ENCODE peak calls at places on chromosomes 16 and 17, in seven cellular contexts. V is GM12891, P is H1, C is K562, U is HepG2, S is GM12878, I is SK-N-SH. A is an unnamed sample.

GRCh38 chr16:11105038-11105903 is 150.7 kb downstream of the SOCS1 start:
- DNase-seq in V (no peak), P (no peak), C (peak; percentile 81), U (peak; percentile 90), S (peak; percentile 86), I (peak; percentile 40), A (peak; percentile 53)

GRCh38 chr17:55089955-55090573 is 121.5 kb downstream of the STXBP4 start:
- DNase-seq in V (peak; percentile 8), P (no peak), C (peak; percentile 32), U (peak; percentile 18), S (peak; percentile 79), I (no peak), A (peak; percentile 5)

GRCh38 chr16:27154573-27155521 is 48.5 kb upstream of the KDM8 start:
- DNase-seq in V (peak; percentile 44), P (peak; percentile 95), C (peak; percentile 87), U (peak; percentile 52), S (no peak), I (peak; percentile 77), A (peak; percentile 54)

GRCh38 chr16:53743149-53743566 is 39.2 kb downstream of the FTO start:
- DNase-seq in V (no peak), P (no peak), C (peak; percentile 25), U (peak; percentile 39), S (no peak), I (no peak), A (no peak)

GRCh38 chr17:47905221-47905733 is 9.2 kb downstream of the SP2 start:
- DNase-seq in V (no peak), P (no peak), C (no peak), U (peak; percentile 52), S (no peak), I (no peak), A (no peak)

GRCh38 chr17:56661906-56662305 is 68.4 kb downstream of the NOG start:
- DNase-seq in V (no peak), P (no peak), C (no peak), U (no peak), S (no peak), I (no peak), A (no peak)

GRCh38 chr16:27726621-27727275 is 176.8 kb downstream of the KATNIP start:
- DNase-seq in V (no peak), P (no peak), C (no peak), U (no peak), S (no peak), I (no peak), A (no peak)

GRCh38 chr17:21359483-21359840 is 16.7 kb upstream of the KCNJ12 start:
- DNase-seq in V (no peak), P (no peak), C (no peak), U (no peak), S (no peak), I (no peak), A (no peak)

GRCh38 chr17:40316571-40317344 is 7.8 kb downstream of the RARA start:
- DNase-seq in V (no peak), P (peak; percentile 74), C (no peak), U (peak; percentile 80), S (no peak), I (peak; percentile 87), A (no peak)
- TF ChIP-seq POLR2AphosphoS5 in V (no peak), P (no peak), C (no peak), U (no peak), S (no peak), I (no peak), A (no peak)

GRCh38 chr17:67492824-67493490 is 115.9 kb downstream of the PITPNC1 start:
- DNase-seq in V (no peak), P (no peak), C (no peak), U (no peak), S (no peak), I (no peak), A (no peak)

GRCh38 chr17:67500261-67500660 is 123.2 kb downstream of the PITPNC1 start:
- DNase-seq in V (no peak), P (no peak), C (no peak), U (no peak), S (no peak), I (no peak), A (no peak)

GRCh38 chr17:67499673-67500072 is 122.6 kb downstream of the PITPNC1 start:
- DNase-seq in V (no peak), P (no peak), C (no peak), U (no peak), S (no peak), I (no peak), A (no peak)

GRCh38 chr17:67493811-67494210 is 116.7 kb downstream of the PITPNC1 start:
- DNase-seq in V (no peak), P (no peak), C (no peak), U (no peak), S (no peak), I (no peak), A (no peak)

DNA sequence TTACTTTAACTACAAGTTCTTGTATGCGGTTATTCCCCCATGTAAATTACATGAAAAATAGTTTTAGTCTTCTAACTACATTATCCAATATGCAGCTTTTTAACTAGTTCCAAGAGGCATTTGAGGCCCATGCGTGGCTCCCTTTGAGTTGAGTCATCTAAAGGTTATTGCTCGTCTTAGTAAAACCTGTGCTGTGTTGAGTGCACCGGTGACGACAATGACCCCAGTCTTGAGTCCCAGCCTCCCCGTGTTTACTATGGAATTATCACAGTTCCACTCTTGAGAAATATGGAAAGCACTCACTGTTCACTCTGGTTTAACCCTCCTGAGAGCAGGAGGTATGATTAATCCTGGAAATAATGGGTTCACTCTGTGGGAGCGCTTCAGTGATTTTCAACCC is 119.2 kb downstream of the PITPNC1 start:
- DNase-seq in V (no peak), P (no peak), C (no peak), U (peak; percentile 28), S (no peak), I (no peak), A (no peak)
- TF ChIP-seq TAF1 in V (no peak), P (no peak), C (no peak), U (no peak), S (no peak), I (no peak), A (no peak)

GRCh38 chr16:84650062-84650991 is 2.0 kb downstream of the KLHL36 start:
- DNase-seq in V (no peak), P (no peak), C (no peak), U (peak; percentile 44), S (no peak), I (no peak), A (no peak)
- TF ChIP-seq POLR2AphosphoS5 in V (no peak), P (no peak), C (no peak), U (no peak), S (peak; percentile 44), I (no peak), A (no peak)

DNA sequence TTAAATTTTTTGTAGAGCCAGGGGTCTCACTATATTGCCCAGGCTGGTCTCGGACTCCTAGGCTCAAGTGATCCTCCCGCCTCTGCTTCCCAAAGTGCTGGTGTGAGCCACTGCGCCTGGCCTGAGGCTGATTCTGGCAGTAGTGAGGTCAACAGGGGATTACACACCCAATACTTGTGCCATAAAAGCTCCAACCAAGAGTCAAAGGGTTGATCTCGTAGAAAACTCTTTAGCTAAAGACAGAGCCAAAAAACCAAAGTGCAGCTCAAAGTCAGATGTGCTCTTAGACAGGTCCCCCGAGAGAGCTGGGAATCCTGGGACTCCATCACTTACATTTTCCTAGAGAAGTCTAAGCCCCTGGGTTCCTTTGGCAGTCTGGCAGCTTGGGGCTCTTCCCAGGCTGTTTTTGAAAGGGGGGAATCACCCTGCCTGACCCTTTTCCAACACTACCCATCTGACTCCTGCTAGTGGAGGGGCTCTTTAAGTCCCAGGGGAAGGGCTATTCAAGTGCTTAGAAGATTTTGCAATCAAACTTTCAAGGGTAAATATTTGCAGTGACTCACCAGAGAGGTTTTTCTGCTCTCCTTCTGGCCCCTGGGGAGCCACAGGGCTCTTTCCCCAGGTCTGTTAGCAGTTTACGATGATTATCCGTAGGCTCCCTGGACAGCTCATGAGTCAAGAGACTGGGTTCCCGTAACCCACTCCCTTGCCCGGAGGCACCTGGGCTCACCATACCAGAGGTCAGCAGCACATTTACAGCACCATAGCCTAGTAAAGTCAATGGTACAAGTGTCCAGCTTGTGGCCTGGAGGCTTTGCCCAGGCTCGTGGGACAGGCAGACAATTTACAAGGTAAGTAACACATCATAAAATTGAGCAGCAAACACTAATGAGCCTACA is 408.7 kb downstream of the SLC39A11 start:
- DNase-seq in V (no peak), P (no peak), C (no peak), U (peak; percentile 97), S (no peak), I (no peak), A (no peak)
- TF ChIP-seq TAF1 in V (no peak), P (no peak), C (no peak), U (no peak), S (no peak), I (no peak), A (no peak)

GRCh38 chr16:6020162-6020980 is 922.8 kb upstream of the EEF2KMT start:
- DNase-seq in V (no peak), P (peak; percentile 50), C (no peak), U (no peak), S (no peak), I (peak; percentile 67), A (no peak)

GRCh38 chr16:6019490-6019991 is 921.9 kb upstream of the EEF2KMT start:
- DNase-seq in V (no peak), P (peak; percentile 76), C (no peak), U (no peak), S (no peak), I (peak; percentile 78), A (no peak)

GRCh38 chr16:6016530-6017184 is 919.1 kb upstream of the EEF2KMT start:
- DNase-seq in V (peak; percentile 26), P (no peak), C (peak; percentile 65), U (peak; percentile 29), S (no peak), I (peak; percentile 59), A (no peak)

GRCh38 chr16:6021544-6021943 is 923.9 kb upstream of the EEF2KMT start:
- DNase-seq in V (no peak), P (no peak), C (no peak), U (no peak), S (no peak), I (no peak), A (no peak)

DNA sequence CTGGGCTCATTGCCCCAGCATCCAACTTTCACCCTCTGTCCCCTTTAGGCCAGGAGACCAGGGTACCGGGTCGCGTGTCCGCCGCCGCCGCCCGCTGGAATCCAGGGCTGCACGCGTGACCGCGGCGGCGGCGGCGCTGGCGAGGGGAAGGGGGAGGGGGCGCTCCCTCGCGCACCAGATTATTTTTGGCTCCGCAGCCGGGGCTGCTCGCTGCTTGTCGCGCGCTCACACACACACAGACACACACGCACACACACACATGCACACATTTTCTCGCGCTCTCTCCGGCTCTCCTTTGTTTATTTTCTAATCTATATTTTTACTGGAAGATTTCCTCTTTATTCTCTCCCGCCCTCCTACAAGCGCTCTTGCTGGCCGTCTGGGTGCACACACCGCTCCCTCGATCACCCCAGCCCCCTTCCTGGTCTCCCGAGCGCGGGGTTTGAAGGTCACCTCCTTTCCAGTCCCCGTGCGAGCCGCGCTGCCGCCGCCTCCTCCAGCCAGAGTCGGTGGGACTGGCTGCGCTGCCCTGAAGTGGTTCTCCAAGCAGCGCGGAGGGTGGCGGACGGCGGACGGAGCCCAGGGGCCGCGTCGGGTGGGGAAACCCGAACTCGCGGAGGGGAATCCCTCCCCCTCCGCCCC is 921.4 kb upstream of the EEF2KMT start:
- DNase-seq in V (no peak), P (peak; percentile 67), C (no peak), U (no peak), S (no peak), I (peak; percentile 77), A (no peak)
- TF ChIP-seq POLR2AphosphoS5 in V (no peak), P (no peak), C (no peak), U (no peak), S (no peak), I (no peak), A (no peak)

A was measured in GM12892.